ENCODE peak calls at places on chromosomes 16 and 17, in eight cellular contexts. E, K, M, U, L, C, B and F are unnamed samples.

GRCh38 chr16:13229039-13229438 is 327.6 kb downstream of the SHISA9 start:
- DNase-seq in E (no peak), K (no peak), M (no peak), U (no peak), L (no peak), C (no peak), B (no peak), F (no peak)

GRCh38 chr16:66961065-66961744 is at the start of gene CES3:
- DNase-seq in E (no peak), K (peak), M (no peak), U (peak), L (peak), C (no peak), B (no peak), F (peak)

GRCh38 chr16:85187002-85187401 is 74.7 kb upstream of the CIBAR2 start:
- DNase-seq in E (no peak), K (peak), M (no peak), U (peak), L (no peak), C (no peak), B (no peak), F (peak)

GRCh38 chr16:1093284-1094123 is 2.5 kb downstream of the C1QTNF8 start:
- DNase-seq in E (no peak), K (no peak), M (no peak), U (no peak), L (peak), C (no peak), B (no peak), F (no peak)

GRCh38 chr17:18247613-18248001 is 10.9 kb downstream of the FLII start:
- DNase-seq in E (peak), K (no peak), M (peak), U (no peak), L (no peak), C (no peak), B (no peak), F (no peak)

GRCh38 chr16:52265446-52265861 is 281.5 kb downstream of the TOX3 start:
- DNase-seq in E (no peak), K (no peak), M (no peak), U (no peak), L (no peak), C (no peak), B (no peak), F (no peak)

GRCh38 chr17:791807-792206 is 9.7 kb downstream of the MRM3 start:
- DNase-seq in E (no peak), K (no peak), M (peak), U (no peak), L (no peak), C (no peak), B (no peak), F (no peak)

GRCh38 chr16:4556112-4556511 is at the start of gene C16orf96:
- DNase-seq in E (no peak), K (no peak), M (no peak), U (no peak), L (no peak), C (no peak), B (no peak), F (no peak)

GRCh38 chr16:4319454-4319853 is 3.6 kb downstream of the GLIS2 start:
- DNase-seq in E (no peak), K (peak), M (peak), U (no peak), L (no peak), C (no peak), B (no peak), F (peak)

GRCh38 chr17:80544655-80545498 is at the start of gene RPTOR:
- DNase-seq in E (peak), K (peak), M (peak), U (peak), L (peak), C (peak), B (peak), F (peak)

GRCh38 chr17:50209472-50210248 is 8.2 kb upstream of the COL1A1 start:
- DNase-seq in E (peak), K (peak), M (peak), U (peak), L (peak), C (no peak), B (peak), F (peak)

GRCh38 chr16:67430504-67431076 is 331 bp upstream of the HSD11B2 start:
- DNase-seq in E (peak), K (no peak), M (peak), U (no peak), L (peak), C (no peak), B (no peak), F (no peak)

GRCh38 chr16:27787661-27788060 is 237.7 kb downstream of the KATNIP start:
- DNase-seq in E (no peak), K (no peak), M (no peak), U (no peak), L (no peak), C (no peak), B (no peak), F (no peak)

GRCh38 chr17:31582151-31582907 is 190.9 kb downstream of the RAB11FIP4 start:
- DNase-seq in E (peak), K (no peak), M (peak), U (peak), L (no peak), C (peak), B (peak), F (peak)

GRCh38 chr17:5248821-5249479 is 14.3 kb upstream of the SCIMP start:
- DNase-seq in E (no peak), K (no peak), M (no peak), U (no peak), L (no peak), C (no peak), B (no peak), F (no peak)

GRCh38 chr16:85089485-85089884 is 22.8 kb downstream of the CIBAR2 start:
- DNase-seq in E (peak), K (no peak), M (no peak), U (peak), L (peak), C (no peak), B (no peak), F (peak)

GRCh38 chr17:57084361-57084801 is 665 bp upstream of the AKAP1 start:
- DNase-seq in E (no peak), K (peak), M (no peak), U (peak), L (no peak), C (no peak), B (no peak), F (no peak)

GRCh38 chr16:11599579-11599978 is 12.9 kb upstream of the LITAF start:
- DNase-seq in E (no peak), K (no peak), M (no peak), U (no peak), L (no peak), C (no peak), B (no peak), F (no peak)

GRCh38 chr16:65012357-65012756 is 109.5 kb downstream of the CDH11 start:
- DNase-seq in E (no peak), K (peak), M (no peak), U (peak), L (no peak), C (no peak), B (no peak), F (peak)

GRCh38 chr17:77744268-77744988 is 214.1 kb upstream of the TNRC6C start:
- DNase-seq in E (no peak), K (peak), M (peak), U (no peak), L (no peak), C (no peak), B (peak), F (no peak)

GRCh38 chr16:83581082-83581481 is 226.7 kb upstream of the HSBP1 start:
- DNase-seq in E (no peak), K (no peak), M (no peak), U (no peak), L (no peak), C (no peak), B (no peak), F (no peak)

GRCh38 chr16:3074860-3075545 is 9.6 kb downstream of the IL32 start:
- DNase-seq in E (no peak), K (no peak), M (no peak), U (no peak), L (no peak), C (peak), B (no peak), F (no peak)

GRCh38 chr16:48576927-48577326 is 33.1 kb downstream of the N4BP1 start:
- DNase-seq in E (no peak), K (peak), M (no peak), U (no peak), L (no peak), C (no peak), B (no peak), F (no peak)

GRCh38 chr16:72673118-72673517 is 374.8 kb downstream of the ZFHX3 start:
- DNase-seq in E (no peak), K (peak), M (no peak), U (peak), L (no peak), C (no peak), B (no peak), F (no peak)

GRCh38 chr16:83199012-83199411 is 572.2 kb downstream of the CDH13 start:
- DNase-seq in E (no peak), K (no peak), M (no peak), U (no peak), L (no peak), C (no peak), B (no peak), F (no peak)

GRCh38 chr17:44235583-44235936 is 16.1 kb upstream of the UBTF start:
- DNase-seq in E (no peak), K (peak), M (no peak), U (no peak), L (no peak), C (no peak), B (no peak), F (no peak)

GRCh38 chr16:54347961-54348360 is 61.4 kb upstream of the IRX3 start:
- DNase-seq in E (no peak), K (no peak), M (no peak), U (no peak), L (no peak), C (no peak), B (no peak), F (no peak)

GRCh38 chr16:71855937-71856662 is 10.3 kb downstream of the ATXN1L start:
- DNase-seq in E (no peak), K (no peak), M (no peak), U (no peak), L (no peak), C (no peak), B (no peak), F (no peak)

GRCh38 chr17:48457080-48457836 is 27.2 kb upstream of the SKAP1 start:
- DNase-seq in E (peak), K (peak), M (peak), U (peak), L (peak), C (no peak), B (peak), F (peak)

GRCh38 chr17:35740997-35741931 is 9.8 kb downstream of the RASL10B start:
- DNase-seq in E (no peak), K (no peak), M (no peak), U (no peak), L (peak), C (no peak), B (no peak), F (no peak)

GRCh38 chr17:81518785-81519283 is 6.2 kb upstream of the ACTG1 start:
- DNase-seq in E (no peak), K (no peak), M (peak), U (no peak), L (no peak), C (no peak), B (no peak), F (no peak)

GRCh38 chr16:28312327-28312726 is 20.0 kb downstream of the SBK1 start:
- DNase-seq in E (no peak), K (no peak), M (no peak), U (no peak), L (no peak), C (no peak), B (no peak), F (no peak)

GRCh38 chr16:4624827-4625616 is 396 bp downstream of the MGRN1 start:
- DNase-seq in E (peak), K (peak), M (peak), U (peak), L (no peak), C (peak), B (peak), F (peak)

GRCh38 chr16:27642753-27643152 is 92.8 kb downstream of the KATNIP start:
- DNase-seq in E (no peak), K (peak), M (no peak), U (peak), L (no peak), C (no peak), B (no peak), F (peak)

DNA sequence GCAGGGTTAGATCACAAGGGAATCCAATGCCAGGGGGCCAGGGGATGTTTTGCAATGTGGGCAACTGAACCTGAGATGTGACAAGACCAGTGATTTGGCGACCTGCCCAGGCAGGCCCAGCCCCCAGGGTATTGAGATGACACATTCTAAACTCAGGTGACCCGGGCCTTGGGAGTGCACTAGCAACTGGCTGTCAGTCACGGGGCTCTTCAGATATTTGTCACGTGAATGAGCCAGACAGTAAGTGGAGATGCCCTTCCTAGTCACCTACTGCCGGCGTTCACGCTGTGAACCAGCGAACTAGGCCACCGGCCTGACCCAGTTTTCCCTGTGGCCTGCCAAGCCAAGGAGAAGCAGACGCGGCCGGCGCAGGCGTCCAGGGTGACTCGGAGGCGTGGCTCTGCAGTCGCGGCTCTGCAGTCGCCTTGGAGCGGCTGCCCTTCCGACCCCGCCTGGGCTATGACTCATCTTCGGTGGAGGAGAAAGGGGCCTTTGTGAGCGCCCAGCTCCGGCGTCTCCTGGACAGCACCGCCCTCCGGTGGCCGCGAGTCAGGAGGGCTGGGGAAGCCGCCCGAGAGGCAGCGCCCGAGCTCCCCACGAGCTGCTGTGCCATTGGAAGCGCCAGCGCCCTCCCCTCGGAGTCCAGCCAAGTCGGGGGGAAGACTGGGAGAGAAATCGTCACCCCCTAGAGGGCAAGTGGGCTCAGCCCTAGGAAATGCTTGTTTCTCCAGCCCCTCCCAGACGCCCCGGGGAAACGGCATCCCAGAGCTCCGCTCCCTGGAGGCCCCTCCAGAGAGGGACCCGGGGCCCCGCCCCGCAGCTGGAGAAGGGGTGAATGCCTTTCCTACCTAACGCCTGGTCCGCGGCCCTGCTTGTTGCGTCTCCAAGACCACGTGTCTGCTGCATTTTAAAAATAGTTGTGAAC is 38.8 kb downstream of the WSB1 start:
- DNase-seq in E (peak), K (peak), M (peak), U (peak), L (peak), C (peak), B (peak), F (peak)
- H3K4me3 ChIP-seq in E (peak), K (peak), M (peak), U (peak), L (peak), C (peak), B (peak), F (peak)

DNA sequence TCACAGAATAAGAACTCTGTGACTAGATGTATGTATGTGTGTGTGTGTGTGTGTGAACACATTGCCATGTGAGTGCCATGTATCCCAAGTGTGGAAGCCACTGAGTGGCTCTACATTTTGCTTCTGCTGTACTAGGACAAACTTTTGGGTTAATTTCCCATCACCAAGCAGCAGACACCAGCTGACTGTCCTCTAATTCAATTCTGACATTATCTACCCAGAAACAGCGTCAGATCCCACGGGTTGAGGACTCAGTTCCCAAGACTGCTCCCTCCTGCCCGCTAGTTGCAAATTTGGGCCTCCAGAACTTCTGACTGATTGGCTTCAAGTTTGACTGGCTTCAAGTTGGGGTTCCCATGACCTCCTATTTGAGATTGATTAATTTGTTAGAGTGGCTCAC is 29.2 kb downstream of the HS3ST2 start:
- DNase-seq in E (no peak), K (no peak), M (no peak), U (no peak), L (no peak), C (no peak), B (no peak), F (no peak)
- H3K4me3 ChIP-seq in E (no peak), K (no peak), M (no peak), U (no peak), L (no peak), C (no peak), B (no peak), F (no peak)

DNA sequence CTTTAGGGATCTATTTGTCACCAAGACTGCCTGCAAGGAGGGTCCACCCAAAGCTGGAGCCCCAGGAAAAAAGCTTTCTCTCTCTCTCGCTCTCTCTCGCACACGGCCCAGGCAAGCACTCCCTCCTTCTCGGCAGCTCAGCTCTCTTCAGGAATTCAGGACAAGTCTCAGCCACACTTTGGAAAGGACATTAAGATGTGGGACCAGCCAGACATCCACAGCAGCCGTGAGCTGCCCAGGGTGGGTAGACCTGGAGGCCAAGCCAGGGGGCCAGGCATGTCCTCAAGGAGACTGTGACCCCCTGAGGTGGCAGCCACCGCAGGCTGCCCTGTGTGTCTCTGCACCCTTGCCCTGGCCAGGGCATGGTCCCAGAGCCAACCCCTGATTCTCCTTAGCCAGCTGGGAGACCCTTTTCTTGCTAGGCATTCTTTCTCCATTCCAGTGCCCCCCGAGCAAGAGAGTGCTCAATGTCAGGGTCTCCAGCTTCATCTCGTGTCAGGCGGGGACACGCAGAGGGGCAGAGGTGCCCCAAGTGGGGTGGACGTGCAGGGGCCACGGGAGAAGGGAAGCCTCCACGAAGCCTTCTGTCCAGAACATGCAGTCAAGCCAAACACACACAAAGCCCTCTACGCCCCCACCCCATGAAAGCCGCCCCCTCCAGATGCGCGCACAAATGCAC is 1.0 kb downstream of the GPR139 start:
- DNase-seq in E (no peak), K (no peak), M (no peak), U (no peak), L (peak), C (no peak), B (no peak), F (no peak)
- H3K4me3 ChIP-seq in E (no peak), K (no peak), M (no peak), U (no peak), L (peak), C (no peak), B (no peak), F (no peak)

GRCh38 chr17:7019406-7019805 is 3.4 kb upstream of the BCL6B start:
- DNase-seq in E (no peak), K (no peak), M (peak), U (no peak), L (no peak), C (no peak), B (no peak), F (no peak)

GRCh38 chr17:7018331-7018964 is 4.4 kb upstream of the BCL6B start:
- DNase-seq in E (peak), K (peak), M (peak), U (peak), L (no peak), C (no peak), B (peak), F (no peak)

GRCh38 chr17:7020894-7021664 is 1.8 kb upstream of the BCL6B start:
- DNase-seq in E (no peak), K (no peak), M (no peak), U (no peak), L (no peak), C (no peak), B (no peak), F (no peak)

GRCh38 chr17:7017827-7018200 is 5.0 kb upstream of the BCL6B start:
- DNase-seq in E (no peak), K (no peak), M (no peak), U (no peak), L (no peak), C (no peak), B (no peak), F (no peak)

GRCh38 chr17:7019839-7020519 is 2.9 kb upstream of the BCL6B start:
- DNase-seq in E (peak), K (peak), M (peak), U (peak), L (peak), C (no peak), B (peak), F (peak)
- H3K4me3 ChIP-seq in E (peak), K (peak), M (peak), U (peak), L (peak), C (no peak), B (peak), F (peak)

GRCh38 chr17:3755335-3756030 is 31.8 kb downstream of the HASPIN start:
- DNase-seq in E (no peak), K (no peak), M (no peak), U (no peak), L (no peak), C (no peak), B (no peak), F (no peak)

GRCh38 chr17:3750926-3751325 is 27.2 kb downstream of the HASPIN start:
- DNase-seq in E (no peak), K (no peak), M (no peak), U (no peak), L (no peak), C (no peak), B (no peak), F (no peak)

GRCh38 chr17:3751836-3752235 is 28.1 kb downstream of the HASPIN start:
- DNase-seq in E (no peak), K (no peak), M (no peak), U (no peak), L (no peak), C (no peak), B (no peak), F (no peak)

GRCh38 chr17:3754066-3754457 is 30.4 kb downstream of the HASPIN start:
- DNase-seq in E (no peak), K (no peak), M (no peak), U (no peak), L (no peak), C (no peak), B (no peak), F (no peak)

GRCh38 chr17:3754458-3755334 is 31.0 kb downstream of the HASPIN start:
- DNase-seq in E (peak), K (peak), M (no peak), U (no peak), L (peak), C (no peak), B (no peak), F (no peak)
- H3K4me3 ChIP-seq in E (no peak), K (no peak), M (no peak), U (no peak), L (no peak), C (no peak), B (no peak), F (no peak)

GRCh38 chr16:86555763-86556130 is 712 bp upstream of the MTHFSD start:
- DNase-seq in E (no peak), K (no peak), M (no peak), U (no peak), L (no peak), C (no peak), B (no peak), F (no peak)
- H3K4me3 ChIP-seq in E (peak), K (peak), M (peak), U (peak), L (peak), C (peak), B (peak), F (peak)

DNA sequence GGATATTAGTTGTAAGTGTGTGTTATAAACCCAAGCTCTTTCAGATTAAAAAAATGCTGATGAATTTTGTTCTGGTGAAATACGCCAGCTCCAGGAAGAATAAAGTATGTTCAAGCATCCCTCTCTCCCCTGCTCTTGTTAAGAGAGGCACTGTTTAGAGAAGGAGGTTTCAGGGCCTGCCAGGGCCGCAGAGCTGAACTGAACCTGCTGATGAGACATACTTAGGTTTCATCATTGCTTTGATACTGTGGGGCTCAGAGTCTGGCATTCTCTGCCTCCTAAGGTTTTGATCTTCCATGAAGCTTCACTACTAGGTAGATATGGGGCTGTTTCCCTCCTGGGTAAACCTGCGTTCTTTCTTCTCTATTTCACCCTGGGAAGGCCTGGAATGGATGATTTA is 175.3 kb upstream of the FAM20A start:
- DNase-seq in E (no peak), K (peak), M (no peak), U (no peak), L (no peak), C (no peak), B (no peak), F (no peak)
- H3K4me3 ChIP-seq in E (no peak), K (no peak), M (no peak), U (no peak), L (no peak), C (no peak), B (no peak), F (no peak)